ENCODE peak calls at places on chromosomes 13 and 19, in nine cellular contexts. One of them, this sample, is unnamed.
A peak's percentile ranks its signal among the peaks of the same experiment; 100 is the strongest.

GRCh38 chr19:37926255-37926654 is 19.2 kb downstream of the SIPA1L3 start:
- DNase-seq in AG09309: no peak
- DNase-seq in NCI-H510A treated with DMSO at 0.1 percent for 48 hours: no peak
- DNase-seq in anterior cingulate cortex: no peak
- DNase-seq in M059J: no peak
- DNase-seq in kidney: no peak
- DNase-seq in neural crest cell: no peak
- DNase-seq in stimulated activated CD8-positive, alpha-beta memory T cell treated with anti-CD3 and anti-CD28 coated beads, Interleukin-15, amount 100 ng/mL, for 4 hours: no peak
- DNase-seq in brain microvascular endothelial cell: no peak
- DNase-seq in this sample: no peak

GRCh38 chr19:16141043-16141442 is 2.4 kb upstream of the HSH2D start:
- DNase-seq in M059J: no peak
- DNase-seq in neural crest cell: no peak
- DNase-seq in brain microvascular endothelial cell: no peak
- DNase-seq in stimulated activated CD8-positive, alpha-beta memory T cell treated with anti-CD3 and anti-CD28 coated beads, Interleukin-15, amount 100 ng/mL, for 4 hours: no peak
- DNase-seq in anterior cingulate cortex: no peak
- DNase-seq in NCI-H510A treated with DMSO at 0.1 percent for 48 hours: no peak
- DNase-seq in AG09309: no peak
- DNase-seq in kidney: no peak
- DNase-seq in this sample: no peak

GRCh38 chr19:7349961-7350711 is 1.4 kb downstream of the ARHGEF18 start:
- DNase-seq in NCI-H510A treated with DMSO at 0.1 percent for 48 hours: no peak
- DNase-seq in M059J: no peak
- DNase-seq in kidney: peak; percentile 72
- DNase-seq in anterior cingulate cortex: no peak
- DNase-seq in stimulated activated CD8-positive, alpha-beta memory T cell treated with anti-CD3 and anti-CD28 coated beads, Interleukin-15, amount 100 ng/mL, for 4 hours: no peak
- DNase-seq in AG09309: no peak
- DNase-seq in brain microvascular endothelial cell: no peak
- DNase-seq in neural crest cell: no peak
- DNase-seq in this sample: no peak

GRCh38 chr13:113058988-113059850 is 46.4 kb upstream of the F7 start:
- DNase-seq in brain microvascular endothelial cell: no peak
- DNase-seq in AG09309: no peak
- DNase-seq in stimulated activated CD8-positive, alpha-beta memory T cell treated with anti-CD3 and anti-CD28 coated beads, Interleukin-15, amount 100 ng/mL, for 4 hours: no peak
- DNase-seq in neural crest cell: no peak
- DNase-seq in kidney: peak; percentile 43
- DNase-seq in M059J: no peak
- DNase-seq in NCI-H510A treated with DMSO at 0.1 percent for 48 hours: no peak
- DNase-seq in anterior cingulate cortex: no peak
- DNase-seq in this sample: no peak

GRCh38 chr19:41431426-41432386 is 4.5 kb upstream of the B3GNT8 start:
- DNase-seq in stimulated activated CD8-positive, alpha-beta memory T cell treated with anti-CD3 and anti-CD28 coated beads, Interleukin-15, amount 100 ng/mL, for 4 hours: no peak
- DNase-seq in brain microvascular endothelial cell: peak; percentile 33
- DNase-seq in anterior cingulate cortex: no peak
- DNase-seq in M059J: peak; percentile 33
- DNase-seq in AG09309: no peak
- DNase-seq in NCI-H510A treated with DMSO at 0.1 percent for 48 hours: peak; percentile 43
- DNase-seq in neural crest cell: no peak
- DNase-seq in kidney: no peak
- DNase-seq in this sample: no peak

GRCh38 chr13:45749026-45749759 is 47.1 kb downstream of the CBY2 start:
- DNase-seq in stimulated activated CD8-positive, alpha-beta memory T cell treated with anti-CD3 and anti-CD28 coated beads, Interleukin-15, amount 100 ng/mL, for 4 hours: no peak
- DNase-seq in kidney: no peak
- DNase-seq in neural crest cell: no peak
- DNase-seq in brain microvascular endothelial cell: no peak
- DNase-seq in AG09309: no peak
- DNase-seq in anterior cingulate cortex: no peak
- DNase-seq in M059J: no peak
- DNase-seq in NCI-H510A treated with DMSO at 0.1 percent for 48 hours: no peak
- DNase-seq in this sample: no peak

GRCh38 chr13:51786425-51787010 is 17.4 kb downstream of the DHRS12 start:
- DNase-seq in M059J: no peak
- DNase-seq in brain microvascular endothelial cell: no peak
- DNase-seq in stimulated activated CD8-positive, alpha-beta memory T cell treated with anti-CD3 and anti-CD28 coated beads, Interleukin-15, amount 100 ng/mL, for 4 hours: no peak
- DNase-seq in AG09309: no peak
- DNase-seq in NCI-H510A treated with DMSO at 0.1 percent for 48 hours: no peak
- DNase-seq in neural crest cell: no peak
- DNase-seq in anterior cingulate cortex: no peak
- DNase-seq in kidney: no peak
- DNase-seq in this sample: no peak

GRCh38 chr19:17337675-17338439 is 504 bp downstream of the GTPBP3 start:
- DNase-seq in AG09309: no peak
- DNase-seq in anterior cingulate cortex: no peak
- DNase-seq in neural crest cell: no peak
- DNase-seq in M059J: no peak
- DNase-seq in stimulated activated CD8-positive, alpha-beta memory T cell treated with anti-CD3 and anti-CD28 coated beads, Interleukin-15, amount 100 ng/mL, for 4 hours: no peak
- DNase-seq in NCI-H510A treated with DMSO at 0.1 percent for 48 hours: no peak
- DNase-seq in kidney: peak; percentile 84
- DNase-seq in brain microvascular endothelial cell: no peak
- DNase-seq in this sample: no peak

GRCh38 chr13:97257800-97258799 is 36.0 kb downstream of the MBNL2 start:
- DNase-seq in neural crest cell: no peak
- DNase-seq in anterior cingulate cortex: no peak
- DNase-seq in kidney: peak; percentile 89
- DNase-seq in stimulated activated CD8-positive, alpha-beta memory T cell treated with anti-CD3 and anti-CD28 coated beads, Interleukin-15, amount 100 ng/mL, for 4 hours: no peak
- DNase-seq in AG09309: peak; percentile 78
- DNase-seq in M059J: peak; percentile 96
- DNase-seq in NCI-H510A treated with DMSO at 0.1 percent for 48 hours: no peak
- DNase-seq in brain microvascular endothelial cell: peak; percentile 97
- DNase-seq in this sample: no peak

GRCh38 chr13:32443111-32443510 is 15.2 kb upstream of the N4BP2L1 start:
- DNase-seq in brain microvascular endothelial cell: no peak
- DNase-seq in M059J: peak; percentile 11
- DNase-seq in AG09309: no peak
- DNase-seq in anterior cingulate cortex: no peak
- DNase-seq in stimulated activated CD8-positive, alpha-beta memory T cell treated with anti-CD3 and anti-CD28 coated beads, Interleukin-15, amount 100 ng/mL, for 4 hours: no peak
- DNase-seq in NCI-H510A treated with DMSO at 0.1 percent for 48 hours: peak; percentile 14
- DNase-seq in neural crest cell: no peak
- DNase-seq in kidney: no peak
- DNase-seq in this sample: no peak

This sample was measured in activated CD8-positive, alpha-beta memory T cell treated with anti-CD3 and anti-CD28 coated beads for 4 hours.